ENCODE peak calls at places on chromosome 16, in four cellular contexts. K is astrocyte, Q is mammary epithelial cell, N is uterus. R is an unnamed sample.
A peak's percentile ranks its signal among the peaks of the same experiment; 100 is the strongest.

GRCh38 chr16:84786605-84787302 is 33.0 kb upstream of the CRISPLD2 start:
- DNase-seq in Q (no peak), K (no peak), N (no peak), R (no peak)

GRCh38 chr16:680967-681745 is 946 bp downstream of the STUB1 start:
- DNase-seq in K (peak; percentile 37), Q (peak; percentile 55), N (no peak), R (peak; percentile 44)

GRCh38 chr16:68704232-68704867 is 32.7 kb upstream of the CDH1 start:
- DNase-seq in Q (peak; percentile 83), K (peak; percentile 31), N (peak; percentile 26), R (peak; percentile 82)

GRCh38 chr16:17368951-17369350 is 101.8 kb downstream of the XYLT1 start:
- DNase-seq in N (no peak), Q (no peak), K (no peak), R (no peak)

GRCh38 chr16:84791088-84791487 is 28.7 kb upstream of the CRISPLD2 start:
- DNase-seq in K (peak; percentile 28), Q (no peak), N (no peak), R (no peak)

GRCh38 chr16:468072-468821 is 42.8 kb downstream of the RAB11FIP3 start:
- DNase-seq in Q (no peak), K (no peak), N (no peak), R (no peak)

GRCh38 chr16:85894266-85894665 is 4.7 kb upstream of the IRF8 start:
- DNase-seq in Q (no peak), N (no peak), K (no peak), R (no peak)

GRCh38 chr16:15960124-15960971 is 10.9 kb downstream of the ABCC1 start:
- DNase-seq in K (no peak), N (no peak), Q (peak; percentile 39), R (no peak)

GRCh38 chr16:81703177-81704155 is 75.6 kb upstream of the PLCG2 start:
- DNase-seq in Q (peak; percentile 59), K (peak; percentile 96), N (peak; percentile 33), R (no peak)

GRCh38 chr16:48542020-48542473 is 67.9 kb downstream of the N4BP1 start:
- DNase-seq in Q (peak; percentile 46), N (no peak), K (no peak), R (no peak)

DNA sequence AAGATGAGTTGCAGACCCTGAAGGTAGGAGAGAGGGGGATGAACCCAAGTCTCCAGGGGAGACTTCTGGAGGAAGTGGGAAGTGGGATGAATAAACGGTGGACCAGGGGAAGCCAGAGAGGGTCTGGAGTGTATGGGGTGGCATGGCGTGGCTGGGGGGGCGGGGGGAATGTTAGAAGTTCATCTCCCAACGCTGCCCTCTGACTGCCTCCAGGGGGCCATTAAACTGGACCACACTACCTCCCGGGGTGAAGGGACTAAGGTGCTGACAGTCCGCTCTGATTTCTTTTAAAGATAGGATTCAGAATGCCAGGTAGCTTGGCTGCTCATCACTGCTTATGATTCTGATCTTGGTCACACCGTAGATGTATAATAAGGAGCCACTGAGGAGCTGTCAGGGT is 21.2 kb downstream of the ST3GAL2 start:
- DNase-seq in N (no peak), K (no peak), Q (no peak), R (no peak)
- TF ChIP-seq CTCF in N (no peak), K (no peak), Q (no peak), R (no peak)

DNA sequence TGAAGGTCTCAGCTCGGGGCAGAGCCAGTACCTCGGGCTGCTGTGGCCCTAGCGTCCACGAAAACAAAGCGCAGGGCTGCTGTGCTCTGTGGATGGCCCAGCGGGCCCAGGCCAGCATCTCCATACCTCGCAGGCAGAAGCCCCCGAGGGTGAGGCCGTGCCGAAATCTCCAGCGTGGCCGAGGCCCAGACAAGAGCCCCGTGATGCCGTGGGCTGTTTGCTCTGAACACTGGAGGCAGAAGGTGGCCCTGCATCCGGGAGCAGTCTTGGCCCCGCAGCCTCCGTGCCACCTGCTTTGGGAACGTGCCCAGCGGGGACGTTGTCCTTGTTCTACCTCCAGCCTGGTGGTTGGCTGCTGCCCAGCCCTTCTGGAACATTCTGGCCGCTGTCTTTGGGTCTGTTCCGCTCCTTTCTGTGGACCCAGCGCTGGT is 121.4 kb downstream of the BANP start:
- DNase-seq in K (no peak), N (no peak), Q (no peak), R (no peak)
- H3K4me1 ChIP-seq in K (no peaks in the 10 kb centered on the region), N (no peaks in the 10 kb centered on the region), Q (no peaks in the 10 kb centered on the region), R (no peaks in the 10 kb centered on the region)

GRCh38 chr16:31134625-31135534 is 647 bp downstream of the PRSS8 start:
- DNase-seq in K (no peak), N (no peak), Q (peak; percentile 63), R (no peak)
- TF ChIP-seq CTCF in K (no peak), N (no peak), Q (peak; percentile 25), R (peak; percentile 5)

GRCh38 chr16:2003231-2003826 is 6.3 kb downstream of the ZNF598 start:
- DNase-seq in K (no peak), Q (no peak), N (no peak), R (no peak)
- H3K4me1 ChIP-seq in K (peaks cover 26% of the 10 kb centered on the region), Q (peaks cover 35% of the 10 kb centered on the region), N (peaks cover 25% of the 10 kb centered on the region), R (peaks cover 7% of the 10 kb centered on the region)

DNA sequence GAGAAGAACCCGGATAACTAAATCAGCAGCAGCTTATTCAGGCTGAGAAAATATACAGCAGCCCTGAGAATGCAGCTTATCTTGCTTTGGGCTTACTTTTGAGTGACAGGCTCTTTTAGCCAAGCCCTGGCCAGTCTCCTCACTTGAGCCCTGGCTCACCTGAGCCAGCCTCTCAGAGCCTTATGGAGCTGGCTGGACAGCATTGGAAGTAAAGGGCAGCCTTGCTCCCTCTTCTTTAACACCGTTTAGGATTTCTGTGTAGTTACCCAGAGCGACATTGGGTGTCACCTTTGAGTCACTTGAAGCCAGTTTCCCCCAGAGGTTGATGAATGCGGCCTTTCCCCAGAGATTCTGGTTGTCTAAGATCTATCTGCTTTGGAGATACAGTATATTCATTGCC is 7.7 kb upstream of the NPIPB2 start:
- DNase-seq in N (no peak), Q (peak; percentile 18), K (peak; percentile 23), R (peak; percentile 39)
- TF ChIP-seq CTCF in N (peak; percentile 11), Q (peak; percentile 56), K (peak; percentile 35), R (peak; percentile 72)

GRCh38 chr16:19746561-19746960 is 28.5 kb downstream of the IQCK start:
- DNase-seq in K (no peak), N (no peak), Q (no peak), R (no peak)
- H3K4me1 ChIP-seq in K (no peaks in the 10 kb centered on the region), N (no peaks in the 10 kb centered on the region), Q (peaks cover 3% of the 10 kb centered on the region), R (no peaks in the 10 kb centered on the region)

GRCh38 chr16:67399749-67400704 is 6.7 kb upstream of the TPPP3 start:
- DNase-seq in N (no peak), K (no peak), Q (no peak), R (no peak)
- TF ChIP-seq CTCF in N (no peak), K (peak; percentile 1), Q (no peak), R (no peak)

GRCh38 chr16:88922114-88922825 is 54.7 kb downstream of the CBFA2T3 start:
- DNase-seq in N (peak; percentile 62), Q (peak; percentile 28), K (peak; percentile 61), R (peak; percentile 20)
- H3K4me1 ChIP-seq in N (peaks cover 8% of the 10 kb centered on the region), Q (peaks cover 48% of the 10 kb centered on the region), K (peaks cover 27% of the 10 kb centered on the region), R (peaks cover 17% of the 10 kb centered on the region)

GRCh38 chr16:63201851-63202250 is 1165.6 kb upstream of the CDH8 start:
- DNase-seq in Q (no peak), N (no peak), K (no peak), R (no peak)
- TF ChIP-seq CTCF in Q (no peak), N (no peak), K (no peak), R (no peak)